ENCODE peak calls at places on chromosome 20, in eight cellular contexts. U is Peyer's patch, L is H1, E is AG09309, C is psoas muscle, Q is dorsolateral prefrontal cortex, R is left lung, Z is astrocyte of the cerebellum. I is an unnamed sample.
A peak's percentile ranks its signal among the peaks of the same experiment; 100 is the strongest.

GRCh38 chr20:6783752-6784725 is 16.6 kb downstream of the BMP2 start:
- DNase-seq in U (no peak), L (no peak), E (peak; percentile 14), C (no peak), Q (no peak), R (no peak), Z (peak; percentile 55), I (peak; percentile 21)

GRCh38 chr20:38870733-38871559 is 55.3 kb upstream of the FAM83D start:
- DNase-seq in U (no peak), L (no peak), E (no peak), C (no peak), Q (no peak), R (no peak), Z (no peak), I (no peak)

GRCh38 chr20:53738039-53738944 is 144.7 kb upstream of the ZNF217 start:
- DNase-seq in U (peak; percentile 78), L (no peak), E (peak; percentile 88), C (peak; percentile 66), Q (peak; percentile 29), R (peak; percentile 78), Z (peak; percentile 36), I (peak; percentile 92)

GRCh38 chr20:37228111-37228510 is 33.5 kb downstream of the GHRH start:
- DNase-seq in U (no peak), L (no peak), E (no peak), C (no peak), Q (no peak), R (no peak), Z (no peak), I (no peak)

GRCh38 chr20:37898301-37899104 is 4.4 kb upstream of the VSTM2L start:
- DNase-seq in U (no peak), L (no peak), E (no peak), C (no peak), Q (no peak), R (no peak), Z (no peak), I (peak; percentile 33)

GRCh38 chr20:52923123-52923543 is 49.0 kb upstream of the TSHZ2 start:
- DNase-seq in U (no peak), L (no peak), E (peak; percentile 62), C (no peak), Q (no peak), R (no peak), Z (peak; percentile 99), I (peak; percentile 90)

GRCh38 chr20:42604998-42605970 is 584.4 kb downstream of the PTPRT start:
- DNase-seq in U (no peak), L (no peak), E (no peak), C (no peak), Q (no peak), R (no peak), Z (no peak), I (no peak)

GRCh38 chr20:45061244-45061643 is 39.7 kb downstream of the KCNS1 start:
- DNase-seq in U (no peak), L (no peak), E (peak; percentile 72), C (no peak), Q (no peak), R (no peak), Z (peak; percentile 60), I (peak; percentile 95)

GRCh38 chr20:24787621-24788020 is 161.4 kb upstream of the CST7 start:
- DNase-seq in U (no peak), L (no peak), E (no peak), C (no peak), Q (no peak), R (no peak), Z (no peak), I (no peak)

GRCh38 chr20:62208805-62209755 is 11.0 kb downstream of the HRH3 start:
- DNase-seq in U (no peak), L (peak; percentile 82), E (no peak), C (peak; percentile 82), Q (no peak), R (peak; percentile 81), Z (no peak), I (peak; percentile 12)

GRCh38 chr20:19928379-19929360 is 88.5 kb upstream of the NAA20 start:
- DNase-seq in U (peak; percentile 61), L (no peak), E (no peak), C (no peak), Q (no peak), R (peak; percentile 81), Z (no peak), I (no peak)

GRCh38 chr20:63702036-63702665 is 5.6 kb downstream of the ARFRP1 start:
- DNase-seq in U (no peak), L (no peak), E (no peak), C (peak; percentile 48), Q (no peak), R (no peak), Z (no peak), I (no peak)

GRCh38 chr20:17570347-17571152 is 675 bp downstream of the DSTN start:
- DNase-seq in U (peak; percentile 81), L (peak; percentile 64), E (no peak), C (peak; percentile 50), Q (peak; percentile 37), R (no peak), Z (no peak), I (peak; percentile 57)

GRCh38 chr20:63177785-63178444 is 38.0 kb downstream of the YTHDF1 start:
- DNase-seq in U (no peak), L (peak; percentile 77), E (no peak), C (no peak), Q (no peak), R (no peak), Z (no peak), I (peak; percentile 11)

GRCh38 chr20:29740601-29740950 is 1516.9 kb upstream of the DEFB115 start:
- DNase-seq in U (no peak), L (no peak), E (no peak), C (peak; percentile 42), Q (no peak), R (no peak), Z (no peak), I (no peak)

GRCh38 chr20:45306431-45306982 is at the start of gene RBPJL:
- DNase-seq in U (no peak), L (peak; percentile 91), E (no peak), C (no peak), Q (no peak), R (peak; percentile 89), Z (no peak), I (no peak)

GRCh38 chr20:10060223-10060622 is 25.4 kb downstream of the ANKEF1 start:
- DNase-seq in U (no peak), L (no peak), E (no peak), C (no peak), Q (no peak), R (no peak), Z (no peak), I (no peak)

GRCh38 chr20:35001596-35002362 is 46.1 kb downstream of the MYH7B start:
- DNase-seq in U (no peak), L (no peak), E (no peak), C (peak; percentile 49), Q (no peak), R (peak; percentile 66), Z (no peak), I (no peak)
- TF ChIP-seq CTCF in U (peak; percentile 45), L (peak; percentile 57), E (peak; percentile 38), C (peak; percentile 5), Q (no peak), R (no peak), Z (peak; percentile 50), I (peak; percentile 38)

DNA sequence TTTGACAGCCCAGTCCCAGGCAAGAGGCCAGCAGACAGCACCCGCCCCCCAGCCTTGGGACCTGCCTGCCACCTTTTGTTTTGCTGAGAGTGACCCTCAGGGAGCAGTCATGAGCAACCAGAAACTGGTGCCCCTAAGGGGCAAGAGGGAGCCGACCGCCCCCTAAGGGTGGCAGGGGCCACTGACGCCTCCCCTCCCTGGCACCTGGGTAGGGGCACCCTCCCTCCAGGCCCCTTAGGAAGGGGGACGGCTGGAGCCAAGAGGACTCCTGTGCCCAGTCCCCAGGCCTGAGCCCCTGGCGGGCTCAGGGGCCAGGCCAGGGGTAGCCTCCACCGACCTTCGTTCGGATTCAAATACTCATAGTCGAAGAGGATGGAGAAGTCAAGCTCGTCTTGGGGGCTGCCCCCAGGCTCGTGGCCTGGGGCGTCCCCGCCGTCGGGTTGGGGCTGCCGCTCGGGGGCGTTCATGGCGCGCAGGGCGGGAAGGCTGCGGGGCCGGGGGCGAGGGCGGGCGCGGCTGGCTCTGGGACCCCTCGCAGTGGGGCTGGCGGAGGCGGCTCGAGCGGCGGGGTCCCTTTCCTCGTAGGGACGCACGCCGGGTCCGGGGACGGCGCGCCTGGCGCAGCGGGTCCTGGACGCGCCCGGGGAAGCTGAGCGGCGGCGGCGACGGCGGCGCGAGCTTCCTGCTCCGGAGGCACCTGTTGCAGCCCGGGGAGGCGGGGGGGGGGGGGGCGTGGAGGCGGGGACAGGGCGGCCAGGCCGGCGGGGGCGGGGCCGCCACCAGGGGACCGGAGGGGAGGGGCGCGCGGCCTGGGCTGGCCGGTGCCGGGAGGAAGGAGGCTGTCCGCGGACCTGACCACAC is at the start of gene NFATC2:
- DNase-seq in U (peak; percentile 80), L (peak; percentile 77), E (no peak), C (peak; percentile 78), Q (no peak), R (peak; percentile 85), Z (no peak), I (no peak)
- H3K4me3 ChIP-seq in U (peak within 1 kb of the TSS; percentile 68), L (peak within 1 kb of the TSS; percentile 23), E (no peak within 1 kb of the TSS), C (peak within 1 kb of the TSS; percentile 75), Q (peak within 1 kb of the TSS; percentile 38), R (peak within 1 kb of the TSS; percentile 47), Z (peak within 1 kb of the TSS; percentile 23), I (no peak within 1 kb of the TSS)

GRCh38 chr20:23086056-23086551 is at the start of gene CD93:
- DNase-seq in U (no peak), L (no peak), E (no peak), C (no peak), Q (no peak), R (peak; percentile 83), Z (no peak), I (peak; percentile 61)
- TF ChIP-seq CTCF in U (no peak), L (no peak), E (no peak), C (no peak), Q (no peak), R (no peak), Z (no peak), I (no peak)

GRCh38 chr20:49260218-49260617 is 17.6 kb downstream of the ZNFX1 start:
- DNase-seq in U (no peak), L (no peak), E (no peak), C (no peak), Q (no peak), R (no peak), Z (no peak), I (no peak)

GRCh38 chr20:49252556-49253350 is 25.1 kb downstream of the ZNFX1 start:
- DNase-seq in U (no peak), L (no peak), E (no peak), C (no peak), Q (no peak), R (no peak), Z (no peak), I (no peak)

GRCh38 chr20:49259284-49259683 is 18.6 kb downstream of the ZNFX1 start:
- DNase-seq in U (no peak), L (no peak), E (no peak), C (no peak), Q (no peak), R (no peak), Z (no peak), I (no peak)

GRCh38 chr20:49259799-49260198 is 18.1 kb downstream of the ZNFX1 start:
- DNase-seq in U (no peak), L (no peak), E (no peak), C (no peak), Q (no peak), R (no peak), Z (no peak), I (no peak)

DNA sequence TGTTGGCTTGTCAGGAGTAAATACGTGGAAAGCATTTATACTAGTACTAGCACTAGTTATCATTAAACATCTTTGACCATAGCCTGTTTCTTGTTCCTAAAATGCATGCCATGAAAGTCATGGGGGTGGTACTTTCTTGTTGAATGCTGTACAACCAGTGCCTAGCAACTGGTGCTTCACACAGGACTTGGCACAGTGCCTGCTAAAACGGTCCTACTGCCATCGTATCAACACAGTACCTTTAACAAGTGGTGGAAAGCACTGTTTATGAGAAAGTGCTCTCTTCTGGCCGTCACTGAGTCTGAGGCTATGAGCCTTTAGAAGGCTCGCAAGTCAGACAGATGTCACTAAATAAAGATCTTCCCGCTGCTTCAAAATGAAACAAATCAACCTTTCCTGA is 21.6 kb downstream of the ZNFX1 start:
- DNase-seq in U (no peak), L (no peak), E (no peak), C (no peak), Q (no peak), R (no peak), Z (no peak), I (no peak)
- H3K4me3 ChIP-seq in U (no peak overlapping the region), L (no peak overlapping the region), E (no peak overlapping the region), C (no peak overlapping the region), Q (no peak overlapping the region), R (no peak overlapping the region), Z (no peak overlapping the region), I (no peak overlapping the region)

I was measured in cardiac fibroblast.